ENCODE peak calls at places on chromosome 22, in six cellular contexts. O is foreskin fibroblast; W is activated CD4-positive, alpha-beta memory T cell treated with anti-CD3 and anti-CD28 coated beads for 36 hours; L is activated CD4-positive, CD25-positive, alpha-beta regulatory T cell; B is A172; Y is HFFc6. F is an unnamed sample.

GRCh38 chr22:37930270-37930951 is 23.0 kb downstream of the C22orf23 start:
- DNase-seq in L (no peak), O (peak), Y (peak), B (peak), W (peak), F (peak)

GRCh38 chr22:43561421-43562178 is 149.8 kb downstream of the MPPED1 start:
- DNase-seq in W (no peak), O (no peak), B (no peak), L (no peak), Y (no peak), F (no peak)

GRCh38 chr22:33328789-33329296 is 270.7 kb upstream of the SYN3 start:
- DNase-seq in B (peak), L (no peak), Y (peak), O (no peak), W (no peak), F (peak)

GRCh38 chr22:47781427-47782111 is 1019.1 kb downstream of the TBC1D22A start:
- DNase-seq in B (no peak), L (no peak), W (no peak), O (no peak), Y (no peak), F (no peak)

GRCh38 chr22:26194877-26195276 is 25.6 kb downstream of the SEZ6L start:
- DNase-seq in W (no peak), O (no peak), L (no peak), Y (no peak), B (no peak), F (peak)

GRCh38 chr22:49670610-49671330 is 156.9 kb downstream of the BRD1 start:
- DNase-seq in L (no peak), B (no peak), W (peak), O (no peak), Y (no peak), F (no peak)

GRCh38 chr22:28051091-28051786 is 132.2 kb upstream of the PITPNB start:
- DNase-seq in O (no peak), Y (no peak), B (no peak), L (no peak), W (no peak), F (no peak)

GRCh38 chr22:22168190-22168940 is 76.2 kb upstream of the VPREB1 start:
- DNase-seq in W (no peak), O (peak), B (peak), Y (peak), L (no peak), F (peak)

GRCh38 chr22:19576460-19577421 is 52.5 kb upstream of the CLDN5 start:
- DNase-seq in L (peak), O (peak), Y (peak), W (peak), B (peak), F (peak)

GRCh38 chr22:40407831-40408717 is 37.7 kb downstream of the SGSM3 start:
- DNase-seq in O (no peak), Y (no peak), L (no peak), W (no peak), B (no peak), F (no peak)

GRCh38 chr22:22021160-22021750 is 38.7 kb upstream of the TOP3B start:
- DNase-seq in W (no peak), L (no peak), O (no peak), B (no peak), Y (peak), F (no peak)

GRCh38 chr22:42376721-42377177 is 55.5 kb downstream of the NFAM1 start:
- DNase-seq in B (no peak), W (no peak), O (peak), L (no peak), Y (no peak), F (peak)

GRCh38 chr22:48568736-48569330 is 1258.8 kb downstream of the BRD1 start:
- DNase-seq in W (no peak), B (no peak), Y (no peak), O (no peak), L (no peak), F (no peak)

GRCh38 chr22:46663001-46663400 is 42.8 kb downstream of the GRAMD4 start:
- DNase-seq in B (no peak), Y (no peak), L (no peak), O (no peak), W (no peak), F (no peak)

GRCh38 chr22:18057568-18058209 is 20.1 kb upstream of the PEX26 start:
- DNase-seq in W (no peak), B (peak), Y (peak), L (no peak), O (peak), F (peak)

GRCh38 chr22:42074846-42075245 is 798 bp downstream of the PHETA2 start:
- DNase-seq in O (no peak), Y (no peak), B (no peak), L (no peak), W (no peak), F (no peak)

GRCh38 chr22:35376728-35377472 is 4.0 kb upstream of the HMOX1 start:
- DNase-seq in B (peak), W (peak), L (peak), O (peak), Y (peak), F (peak)

GRCh38 chr22:23777776-23778575 is 5.3 kb downstream of the MMP11 start:
- DNase-seq in Y (no peak), L (no peak), W (no peak), O (peak), B (no peak), F (peak)

GRCh38 chr22:37002633-37003032 is 16.6 kb downstream of the TST start:
- DNase-seq in O (no peak), Y (no peak), L (no peak), W (no peak), B (no peak), F (no peak)

GRCh38 chr22:36963302-36963701 is 49.9 kb downstream of the CSF2RB start:
- DNase-seq in B (no peak), W (no peak), L (no peak), O (no peak), Y (no peak), F (no peak)

GRCh38 chr22:46857142-46857825 is 94.8 kb downstream of the TBC1D22A start:
- DNase-seq in O (no peak), Y (no peak), W (no peak), B (no peak), L (no peak), F (no peak)

GRCh38 chr22:38762607-38763006 is 6.8 kb upstream of the SUN2 start:
- DNase-seq in B (no peak), Y (no peak), L (no peak), W (no peak), O (no peak), F (no peak)

GRCh38 chr22:30279389-30279788 is 9.9 kb downstream of the CASTOR1 start:
- DNase-seq in L (no peak), W (no peak), O (peak), B (no peak), Y (no peak), F (peak)

GRCh38 chr22:27919943-27920755 is 1.1 kb upstream of the PITPNB start:
- DNase-seq in Y (peak), W (no peak), O (peak), B (peak), L (no peak), F (peak)

GRCh38 chr22:21778705-21779363 is 43.2 kb upstream of the YPEL1 start:
- DNase-seq in W (no peak), L (no peak), B (peak), Y (peak), O (peak), F (peak)

GRCh38 chr22:37566329-37566837 is 6.1 kb downstream of the CDC42EP1 start:
- DNase-seq in L (no peak), B (no peak), W (peak), O (no peak), Y (no peak), F (peak)

GRCh38 chr22:50376064-50376747 is 33.1 kb downstream of the PPP6R2 start:
- DNase-seq in B (no peak), W (peak), Y (no peak), L (no peak), O (no peak), F (no peak)

GRCh38 chr22:39178206-39179111 is 26.0 kb upstream of the CBX7 start:
- DNase-seq in O (peak), Y (peak), B (peak), L (no peak), W (no peak), F (no peak)

GRCh38 chr22:31898406-31898805 is 45.9 kb upstream of the YWHAH start:
- DNase-seq in Y (no peak), W (no peak), B (no peak), L (no peak), O (no peak), F (no peak)

GRCh38 chr22:46355996-46356471 is 20.5 kb downstream of the TRMU start:
- DNase-seq in L (no peak), W (no peak), Y (no peak), B (no peak), O (no peak), F (peak)

GRCh38 chr22:41681616-41682015 is 7.1 kb downstream of the SNU13 start:
- DNase-seq in Y (no peak), O (no peak), B (no peak), L (no peak), W (no peak), F (no peak)

GRCh38 chr22:26395926-26396325 is 33.1 kb upstream of the ASPHD2 start:
- DNase-seq in B (no peak), W (no peak), L (no peak), Y (no peak), O (no peak), F (no peak)

F was measured in myocyte.